ENCODE peak calls at places on chromosomes 4 and X, in ten cellular contexts. I, E, L, S, C, J, K, R, V and F are unnamed samples. For H3K4me1 and H3K9me3, the result is how much of the 10 kb centered on the place peaks cover.

GRCh38 chrX:42131856-42132255 is 208.5 kb upstream of the CASK start:
- DNase-seq in L (no peak), E (no peak), V (no peak), S (no peak), I (no peak), C (no peak), K (no peak), R (no peak), J (no peak), F (no peak)

GRCh38 chr4:163540977-163541376 is 46.5 kb downstream of the TMA16 start:
- DNase-seq in J (no peak), V (no peak), C (peak), K (no peak), R (no peak), I (no peak), L (peak), E (no peak), S (no peak), F (no peak)

GRCh38 chrX:38347136-38347535 is 5.3 kb upstream of the OTC start:
- DNase-seq in L (peak), S (no peak), J (no peak), E (no peak), R (no peak), V (no peak), I (no peak), C (peak), K (no peak), F (no peak)

GRCh38 chrX:41785685-41786084 is 61.7 kb downstream of the GPR82 start:
- DNase-seq in E (no peak), S (no peak), R (no peak), I (no peak), L (no peak), J (no peak), V (no peak), K (no peak), C (peak), F (no peak)

GRCh38 chr4:181569553-181569952 is 673.6 kb upstream of the TENM3 start:
- DNase-seq in L (peak), R (no peak), S (no peak), E (no peak), V (no peak), I (no peak), J (no peak), K (no peak), C (peak), F (no peak)

GRCh38 chr4:13329963-13330362 is 154.2 kb downstream of the RAB28 start:
- DNase-seq in V (no peak), R (no peak), S (no peak), K (no peak), L (peak), J (no peak), I (no peak), C (peak), E (no peak), F (no peak)

GRCh38 chr4:139112650-139113049 is 64.4 kb downstream of the ELF2 start:
- DNase-seq in J (no peak), C (no peak), I (no peak), V (no peak), L (no peak), S (no peak), R (no peak), E (no peak), K (no peak), F (no peak)

GRCh38 chr4:7911044-7911578 is 28.6 kb downstream of the AFAP1 start:
- DNase-seq in S (no peak), I (no peak), R (no peak), L (peak), E (peak), K (no peak), V (no peak), C (peak), J (no peak), F (no peak)

GRCh38 chr4:101211146-101211553 is 136.2 kb downstream of the PPP3CA start:
- DNase-seq in I (no peak), C (peak), S (no peak), L (no peak), V (no peak), E (no peak), R (no peak), J (no peak), K (no peak), F (no peak)
- H3K4me1 ChIP-seq in I (under half), C (under half), S (under half), L (under half), V (under half), E (under half), R (under half), J (under half), K (under half), F (under half)

GRCh38 chrX:76617020-76617419 is 189.5 kb downstream of the MAGEE1 start:
- DNase-seq in E (no peak), I (no peak), L (no peak), C (no peak), K (no peak), S (no peak), R (no peak), V (no peak), J (no peak), F (no peak)
- H3K9me3 ChIP-seq in E (under half), I (under half), L (under half), C (under half), K (under half), S (under half), R (under half), V (under half), J (under half), F (under half)

GRCh38 chrX:149508467-149508866 is 3.4 kb upstream of the IDS start:
- DNase-seq in I (no peak), V (no peak), R (no peak), K (no peak), C (no peak), J (no peak), L (no peak), E (no peak), S (no peak), F (no peak)

GRCh38 chrX:149505671-149506070 is 565 bp upstream of the IDS start:
- DNase-seq in L (no peak), S (no peak), I (no peak), J (no peak), C (no peak), V (no peak), K (no peak), R (no peak), E (no peak), F (no peak)

GRCh38 chrX:149504915-149505651 is at the start of gene IDS:
- DNase-seq in C (peak), L (peak), J (peak), V (peak), S (peak), I (peak), E (peak), R (peak), K (peak), F (peak)

GRCh38 chrX:149506349-149506748 is 1.2 kb upstream of the IDS start:
- DNase-seq in J (no peak), E (no peak), S (no peak), L (no peak), K (no peak), V (no peak), R (no peak), C (no peak), I (no peak), F (peak)

DNA sequence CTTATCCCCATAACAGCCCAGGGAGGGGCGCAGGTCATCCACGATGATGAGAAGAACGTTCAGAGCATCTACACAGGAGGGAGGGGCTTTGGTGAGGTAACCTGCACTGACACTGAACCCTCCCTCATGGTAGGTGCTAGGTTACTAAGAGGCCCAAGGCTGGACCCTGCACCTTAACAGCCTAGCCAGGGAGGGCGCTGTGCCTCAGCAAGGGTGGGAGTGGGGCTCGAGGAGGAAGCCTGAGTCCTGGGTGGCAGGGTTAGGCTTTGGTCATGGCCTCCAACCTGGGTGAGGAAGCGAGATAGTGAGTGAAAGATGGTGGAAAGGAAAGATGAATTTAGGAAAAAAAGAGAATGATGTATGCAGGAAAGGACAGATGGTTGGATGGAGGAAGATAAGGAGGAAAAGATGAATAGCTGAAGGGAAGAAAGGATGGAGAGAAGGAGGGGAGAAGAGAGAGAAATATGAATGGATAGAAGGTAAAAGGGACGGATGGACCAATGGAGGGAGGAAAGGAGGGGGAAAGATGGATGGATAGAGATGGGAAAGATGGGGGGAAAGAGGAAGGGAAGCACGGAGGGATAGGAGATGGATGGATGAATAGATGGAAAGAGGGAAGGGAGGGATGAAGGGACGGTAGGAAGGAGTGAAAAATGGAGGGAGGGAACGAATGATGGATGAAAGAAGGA is 736 bp downstream of the IDS start:
- DNase-seq in V (no peak), L (peak), R (no peak), E (no peak), I (peak), K (peak), J (peak), C (no peak), S (no peak), F (peak)
- H3K4me1 ChIP-seq in V (under half), L (under half), R (under half), E (under half), I (under half), K (under half), J (under half), C (under half), S (under half), F (under half)

GRCh38 chr4:160117686-160118085 is 1014.8 kb downstream of the RAPGEF2 start:
- DNase-seq in E (no peak), L (no peak), I (no peak), C (no peak), K (no peak), J (no peak), S (no peak), R (no peak), V (no peak), F (no peak)
- H3K9me3 ChIP-seq in E (under half), L (under half), I (under half), C (under half), K (under half), J (under half), S (under half), R (under half), V (under half), F (under half)